ENCODE peak calls at places on chromosomes 3 and 15, in six cellular contexts. C is H9; G is NCI-H1048; O is stimulated activated CD4-positive, alpha-beta T cell treated with anti-CD3 and anti-CD28 coated beads, Interleukin-12 subunit alpha, Interleukin-12 subunit beta, amount 100 ng/mL, for 48 hours; D is breast epithelium; K is fibroblast of lung. S is an unnamed sample.

GRCh38 chr3:194472290-194472920 is 14.4 kb downstream of the ATP13A3 start:
- DNase-seq in C (no peak), G (no peak), O (no peak), D (no peak), K (peak), S (no peak)

GRCh38 chr15:99157456-99157855 is 52.6 kb downstream of the SYNM start:
- DNase-seq in C (no peak), G (no peak), O (no peak), D (no peak), K (peak), S (no peak)

GRCh38 chr3:193943200-193943599 is 192.7 kb upstream of the HES1 start:
- DNase-seq in C (peak), G (no peak), O (no peak), D (no peak), K (no peak), S (no peak)

GRCh38 chr3:43616034-43616433 is 5.8 kb downstream of the ANO10 start:
- DNase-seq in C (no peak), G (no peak), O (no peak), D (no peak), K (no peak), S (no peak)

GRCh38 chr15:50168778-50169411 is 13.1 kb upstream of the SLC27A2 start:
- DNase-seq in C (no peak), G (no peak), O (no peak), D (no peak), K (no peak), S (no peak)

GRCh38 chr3:59313365-59313764 is 263.5 kb upstream of the CFAP20DC start:
- DNase-seq in C (peak), G (no peak), O (peak), D (no peak), K (peak), S (no peak)

GRCh38 chr15:101326026-101326315 is 30.9 kb upstream of the SNRPA1 start:
- DNase-seq in C (no peak), G (no peak), O (no peak), D (no peak), K (no peak), S (no peak)

GRCh38 chr3:123724306-123724705 is 139.5 kb upstream of the HACD2 start:
- DNase-seq in C (peak), G (no peak), O (no peak), D (peak), K (peak), S (no peak)

GRCh38 chr3:127339943-127340861 is 52.4 kb upstream of the PRR20G start:
- DNase-seq in C (no peak), G (no peak), O (no peak), D (no peak), K (no peak), S (no peak)

GRCh38 chr3:57019057-57019456 is 41.4 kb upstream of the SPATA12 start:
- DNase-seq in C (no peak), G (no peak), O (no peak), D (no peak), K (no peak), S (no peak)

GRCh38 chr15:88031461-88031860 is 225.1 kb downstream of the NTRK3 start:
- DNase-seq in C (no peak), G (no peak), O (no peak), D (no peak), K (no peak), S (no peak)

GRCh38 chr3:31408720-31409119 is 124.0 kb upstream of the STT3B start:
- DNase-seq in C (no peak), G (no peak), O (no peak), D (no peak), K (no peak), S (no peak)